ENCODE peak calls at places on chromosomes 16 and 17, in five cellular contexts. S is brain microvascular endothelial cell, V is adrenal gland, O is ascending aorta, U is EL. J is an unnamed sample.

GRCh38 chr17:34098712-34099111 is 156.4 kb upstream of the CCL2 start:
- DNase-seq in S (no peak), V (no peak), O (no peak), U (no peak), J (no peak)

GRCh38 chr17:50666316-50666715 is 31.6 kb downstream of the ABCC3 start:
- DNase-seq in S (no peak), V (no peak), O (no peak), U (no peak), J (no peak)

GRCh38 chr16:2385441-2385840 is 43.8 kb upstream of the CCNF start:
- DNase-seq in S (no peak), V (no peak), O (no peak), U (no peak), J (no peak)

GRCh38 chr17:7258731-7259554 is 3.3 kb downstream of the CLDN7 start:
- DNase-seq in S (no peak), V (no peak), O (no peak), U (peak; percentile 59), J (no peak)

GRCh38 chr17:81512984-81513668 is 527 bp upstream of the ACTG1 start:
- DNase-seq in S (no peak), V (peak; percentile 66), O (no peak), U (peak; percentile 72), J (no peak)

GRCh38 chr16:445566-445965 is 20.1 kb downstream of the RAB11FIP3 start:
- DNase-seq in S (no peak), V (no peak), O (no peak), U (no peak), J (no peak)

GRCh38 chr16:11249233-11250061 is 6.6 kb downstream of the SOCS1 start:
- DNase-seq in S (no peak), V (no peak), O (no peak), U (no peak), J (no peak)

GRCh38 chr16:23124315-23124714 is 24.9 kb downstream of the USP31 start:
- DNase-seq in S (peak; percentile 85), V (peak; percentile 52), O (no peak), U (peak; percentile 66), J (peak; percentile 34)

GRCh38 chr17:57915980-57916757 is 39.0 kb downstream of the CUEDC1 start:
- DNase-seq in S (no peak), V (peak; percentile 41), O (no peak), U (no peak), J (no peak)

GRCh38 chr16:89922884-89923639 is at the start of gene TUBB3:
- DNase-seq in S (peak; percentile 72), V (peak; percentile 86), O (no peak), U (peak; percentile 85), J (peak; percentile 76)

GRCh38 chr17:57004944-57005579 is 27.1 kb downstream of the SCPEP1 start:
- DNase-seq in S (no peak), V (no peak), O (no peak), U (no peak), J (no peak)

GRCh38 chr17:45129940-45130639 is 2.2 kb downstream of the PLCD3 start:
- DNase-seq in S (no peak), V (peak; percentile 79), O (no peak), U (peak; percentile 53), J (peak; percentile 57)

GRCh38 chr16:85458952-85459351 is 154.2 kb upstream of the GSE1 start:
- DNase-seq in S (no peak), V (no peak), O (no peak), U (no peak), J (no peak)

GRCh38 chr17:73759324-73760185 is 115.3 kb upstream of the SDK2 start:
- DNase-seq in S (no peak), V (no peak), O (no peak), U (no peak), J (no peak)

GRCh38 chr17:48997103-48997826 is at the start of gene IGF2BP1:
- DNase-seq in S (peak; percentile 61), V (no peak), O (no peak), U (peak; percentile 71), J (no peak)

GRCh38 chr16:57810197-57811024 is 8.1 kb upstream of the KIFC3 start:
- DNase-seq in S (peak; percentile 79), V (peak; percentile 93), O (peak; percentile 69), U (peak; percentile 91), J (peak; percentile 32)

GRCh38 chr17:9899280-9900018 is 5.6 kb downstream of the RCVRN start:
- DNase-seq in S (no peak), V (peak; percentile 19), O (no peak), U (no peak), J (no peak)

GRCh38 chr16:88529596-88529995 is 40.6 kb upstream of the ZC3H18 start:
- DNase-seq in S (no peak), V (no peak), O (no peak), U (no peak), J (no peak)

GRCh38 chr17:27494192-27495091 is 38.2 kb downstream of the KSR1 start:
- DNase-seq in S (no peak), V (peak; percentile 89), O (peak; percentile 58), U (no peak), J (no peak)

GRCh38 chr17:2244545-2245525 is 58.8 kb downstream of the SMG6 start:
- DNase-seq in S (peak; percentile 80), V (peak; percentile 87), O (peak; percentile 52), U (peak; percentile 89), J (peak; percentile 70)

GRCh38 chr17:16584273-16584995 is 15.4 kb upstream of the ZNF287 start:
- DNase-seq in S (peak; percentile 79), V (peak; percentile 92), O (peak; percentile 68), U (peak; percentile 91), J (peak; percentile 38)

GRCh38 chr16:72927199-72928088 is 120.5 kb downstream of the ZFHX3 start:
- DNase-seq in S (peak; percentile 53), V (no peak), O (no peak), U (peak; percentile 90), J (peak; percentile 82)

GRCh38 chr16:31331141-31331764 is 23.7 kb upstream of the ITGAX start:
- DNase-seq in S (no peak), V (no peak), O (no peak), U (no peak), J (no peak)

GRCh38 chr17:6641374-6641818 is 536 bp downstream of the TXNDC17 start:
- DNase-seq in S (no peak), V (no peak), O (no peak), U (no peak), J (no peak)

GRCh38 chr16:70433456-70434103 is 5.3 kb downstream of the ST3GAL2 start:
- DNase-seq in S (peak; percentile 57), V (peak; percentile 39), O (no peak), U (peak; percentile 88), J (no peak)

GRCh38 chr16:30521873-30522641 is 4.3 kb downstream of the ZNF768 start:
- DNase-seq in S (no peak), V (no peak), O (no peak), U (no peak), J (no peak)

GRCh38 chr17:78781339-78782304 is at the start of gene CYTH1:
- DNase-seq in S (no peak), V (peak; percentile 69), O (no peak), U (peak; percentile 44), J (no peak)

GRCh38 chr17:41416478-41416877 is 7.9 kb downstream of the KRT37 start:
- DNase-seq in S (no peak), V (no peak), O (no peak), U (no peak), J (no peak)

GRCh38 chr17:74358696-74359095 is 3.0 kb downstream of the BTBD17 start:
- DNase-seq in S (no peak), V (no peak), O (no peak), U (no peak), J (no peak)

GRCh38 chr17:42139093-42139492 is 15.7 kb downstream of the RAB5C start:
- DNase-seq in S (no peak), V (no peak), O (no peak), U (no peak), J (no peak)

GRCh38 chr17:15382866-15383265 is 41.5 kb upstream of the TEKT3 start:
- DNase-seq in S (no peak), V (no peak), O (no peak), U (no peak), J (no peak)

GRCh38 chr17:50779747-50780363 is 12.5 kb upstream of the ANKRD40CL start:
- DNase-seq in S (no peak), V (no peak), O (no peak), U (no peak), J (no peak)

GRCh38 chr16:76653390-76654026 is 376.3 kb downstream of the CNTNAP4 start:
- DNase-seq in S (peak; percentile 4), V (peak; percentile 12), O (no peak), U (no peak), J (no peak)

GRCh38 chr17:82911822-82912221 is 72.0 kb upstream of the ZNF750 start:
- DNase-seq in S (no peak), V (no peak), O (no peak), U (no peak), J (no peak)

GRCh38 chr16:54193656-54194007 is 93.0 kb downstream of the IRX3 start:
- DNase-seq in S (peak; percentile 61), V (peak; percentile 71), O (no peak), U (peak; percentile 75), J (no peak)

GRCh38 chr16:84266451-84266850 is 26.6 kb upstream of the KCNG4 start:
- DNase-seq in S (peak; percentile 71), V (peak; percentile 23), O (no peak), U (peak; percentile 52), J (no peak)